ENCODE peak calls at places on chromosomes 11 and 22, in nine cellular contexts. Z, R, S, C, H, X, J, Y and O are unnamed samples. For H3K4me1, the result is how much of the 10 kb centered on the place peaks cover.

GRCh38 chr11:134901955-134902707 is 490.1 kb upstream of the B3GAT1 start:
- DNase-seq in X (no peak), C (no peak), Y (no peak), H (no peak), R (no peak), J (no peak), Z (no peak), S (no peak), O (no peak)

GRCh38 chr11:89487016-89487415 is 4.2 kb downstream of the NOX4 start:
- DNase-seq in R (no peak), J (no peak), C (no peak), Y (no peak), H (no peak), Z (no peak), S (no peak), X (no peak), O (no peak)

GRCh38 chr22:25212337-25212736 is 7.1 kb upstream of the CRYBB2 start:
- DNase-seq in Z (no peak), R (no peak), S (no peak), X (no peak), J (no peak), H (no peak), C (no peak), Y (no peak), O (no peak)

GRCh38 chr22:24424001-24424900 is 3.1 kb upstream of the ADORA2A start:
- DNase-seq in S (no peak), H (no peak), C (no peak), X (peak), R (no peak), J (no peak), Y (no peak), Z (no peak), O (no peak)

GRCh38 chr11:34278175-34278574 is 79.6 kb downstream of the ABTB2 start:
- DNase-seq in Z (no peak), J (no peak), S (no peak), C (no peak), Y (no peak), X (no peak), H (no peak), R (no peak), O (no peak)

GRCh38 chr11:46149342-46149741 is 28.1 kb upstream of the PHF21A start:
- DNase-seq in Z (no peak), R (no peak), Y (no peak), C (no peak), X (no peak), J (no peak), S (no peak), H (no peak), O (no peak)

GRCh38 chr22:49027122-49027670 is 800.5 kb downstream of the BRD1 start:
- DNase-seq in Y (no peak), X (peak), Z (no peak), R (no peak), C (no peak), H (peak), S (no peak), J (no peak), O (no peak)

GRCh38 chr11:91800208-91800914 is 424.3 kb upstream of the FAT3 start:
- DNase-seq in H (no peak), C (no peak), Y (no peak), J (no peak), S (no peak), Z (no peak), R (no peak), X (peak), O (no peak)

GRCh38 chr11:70470127-70470526 is 71.8 kb downstream of the CTTN start:
- DNase-seq in S (no peak), H (no peak), J (no peak), Z (no peak), X (no peak), R (peak), C (no peak), Y (no peak), O (no peak)

GRCh38 chr11:70815485-70815832 is 417.1 kb downstream of the CTTN start:
- DNase-seq in Z (no peak), Y (no peak), J (no peak), H (no peak), S (no peak), C (no peak), R (no peak), X (peak), O (no peak)

GRCh38 chr11:61049066-61049382 is 53.3 kb upstream of the CD5 start:
- DNase-seq in R (no peak), Z (no peak), Y (no peak), J (no peak), H (no peak), S (no peak), C (no peak), X (no peak), O (no peak)

GRCh38 chr11:134815404-134815803 is 403.4 kb upstream of the B3GAT1 start:
- DNase-seq in C (no peak), S (no peak), J (no peak), H (no peak), R (no peak), Z (no peak), X (no peak), Y (no peak), O (no peak)

GRCh38 chr11:4851033-4851432 is 2.0 kb upstream of the OR51S1 start:
- DNase-seq in S (no peak), H (no peak), X (no peak), Y (no peak), C (peak), J (no peak), R (peak), Z (no peak), O (no peak)

GRCh38 chr11:74237541-74237940 is 66.5 kb downstream of the PPME1 start:
- DNase-seq in Z (no peak), S (no peak), X (no peak), R (no peak), Y (no peak), C (no peak), J (no peak), H (no peak), O (no peak)

GRCh38 chr22:47322854-47323253 is 560.4 kb downstream of the TBC1D22A start:
- DNase-seq in J (no peak), S (no peak), C (no peak), X (no peak), H (no peak), R (no peak), Z (no peak), Y (no peak), O (no peak)

GRCh38 chr22:39129081-39129480 is 23.4 kb downstream of the CBX7 start:
- DNase-seq in X (no peak), Y (no peak), S (peak), J (no peak), H (no peak), R (no peak), C (no peak), Z (no peak), O (no peak)

GRCh38 chr11:67295846-67296245 is 6.7 kb downstream of the ANKRD13D start:
- DNase-seq in S (no peak), Y (no peak), Z (no peak), X (no peak), R (no peak), H (no peak), J (no peak), C (no peak), O (no peak)

DNA sequence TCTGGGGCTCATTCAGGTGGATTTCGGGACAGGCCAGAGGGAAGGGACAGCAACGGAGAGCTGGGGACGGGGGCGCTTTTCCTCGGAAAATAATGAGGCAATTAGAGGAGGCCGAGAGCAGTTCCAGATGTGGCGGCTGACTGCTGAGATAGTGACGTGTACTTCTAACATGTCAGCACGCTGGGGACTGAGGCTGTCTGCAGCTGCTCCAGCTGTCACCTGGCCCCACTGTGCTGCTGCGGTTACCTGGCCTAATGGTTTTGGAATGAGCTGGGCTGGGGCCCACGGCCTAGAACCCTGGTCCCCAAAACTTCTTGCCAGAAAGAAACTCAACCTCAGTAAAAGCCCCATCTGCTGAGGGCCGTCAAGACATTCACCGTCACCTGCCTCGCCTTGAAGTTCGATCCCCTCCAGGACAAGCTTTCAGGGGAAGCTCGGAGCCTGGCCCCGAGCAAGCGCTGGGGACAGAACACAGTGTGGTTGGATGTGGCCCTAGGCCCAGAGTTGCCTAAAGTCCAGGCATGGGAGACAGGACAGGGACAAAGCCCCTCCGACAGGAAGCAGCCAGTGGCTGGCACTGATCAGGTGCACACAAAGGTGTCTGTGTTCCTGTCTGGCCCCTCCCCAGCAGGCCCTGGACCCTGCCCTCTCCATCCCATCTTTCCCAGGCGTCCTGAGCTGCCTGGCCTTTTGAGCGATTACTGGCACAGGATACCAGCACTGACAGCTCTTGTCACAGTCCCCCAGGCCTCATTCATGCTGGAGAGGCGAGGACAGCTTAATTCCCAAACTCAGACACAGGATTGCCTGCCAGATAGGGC is 22.1 kb downstream of the RPUSD4 start:
- DNase-seq in C (no peak), Z (no peak), X (no peak), H (no peak), R (no peak), Y (no peak), S (peak), J (no peak), O (no peak)
- H3K4me1 ChIP-seq in C (under half), Z (under half), X (under half), H (under half), R (under half), Y (under half), S (half or more), J (under half), O (under half)

GRCh38 chr22:31451709-31452571 is 37.7 kb downstream of the EIF4ENIF1 start:
- DNase-seq in J (peak), C (no peak), R (peak), S (peak), Z (no peak), X (no peak), H (no peak), Y (no peak), O (no peak)
- TF ChIP-seq CTCF in J (no peak), C (peak), R (peak), S (peak), Z (peak), X (peak), H (peak), Y (peak), O (peak)

DNA sequence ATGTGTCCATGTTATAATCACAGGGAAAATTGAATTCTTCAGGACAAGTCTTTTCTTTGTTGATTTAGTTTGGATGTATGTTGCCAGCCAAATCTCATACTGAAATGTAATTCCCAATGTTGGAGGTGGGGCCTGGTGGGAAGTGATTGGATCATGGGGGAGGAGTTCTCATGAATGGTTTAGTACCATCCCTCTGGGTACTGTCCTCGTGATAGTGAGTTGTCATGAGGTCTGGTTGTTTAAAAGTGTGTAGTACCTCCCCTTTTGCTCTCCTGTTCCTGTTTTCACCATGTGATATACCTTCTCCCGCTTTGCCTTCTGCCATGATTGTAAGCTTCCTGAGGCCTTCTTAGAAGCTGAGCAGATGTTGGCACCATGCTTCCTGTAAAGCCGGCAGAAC is 100.3 kb downstream of the CCDC81 start:
- DNase-seq in Y (no peak), J (no peak), S (no peak), X (no peak), Z (no peak), R (no peak), C (no peak), H (no peak), O (no peak)
- H3K27ac ChIP-seq in Y (no peak), J (no peak), S (no peak), X (no peak), Z (peak), R (no peak), C (peak), H (peak), O (no peak)

GRCh38 chr11:12233602-12233925 is 123.2 kb downstream of the MICAL2 start:
- DNase-seq in Z (no peak), J (no peak), R (peak), C (no peak), X (no peak), Y (no peak), H (no peak), S (no peak), O (no peak)

GRCh38 chr11:12232819-12233601 is 122.6 kb downstream of the MICAL2 start:
- DNase-seq in Z (no peak), S (no peak), H (no peak), Y (no peak), X (no peak), R (peak), C (no peak), J (no peak), O (no peak)

GRCh38 chr11:12235549-12235944 is 125.2 kb downstream of the MICAL2 start:
- DNase-seq in H (no peak), Y (no peak), J (no peak), X (no peak), Z (no peak), C (no peak), R (peak), S (peak), O (no peak)

GRCh38 chr11:12235080-12235479 is 124.7 kb downstream of the MICAL2 start:
- DNase-seq in Y (no peak), S (no peak), H (no peak), R (no peak), J (no peak), X (no peak), C (no peak), Z (no peak), O (no peak)

GRCh38 chr11:12234216-12234615 is 123.8 kb downstream of the MICAL2 start:
- DNase-seq in J (no peak), Y (no peak), X (no peak), Z (no peak), H (no peak), C (no peak), S (no peak), R (peak), O (no peak)
- H3K4me1 ChIP-seq in J (under half), Y (under half), X (under half), Z (under half), H (under half), C (under half), S (under half), R (under half), O (under half)

DNA sequence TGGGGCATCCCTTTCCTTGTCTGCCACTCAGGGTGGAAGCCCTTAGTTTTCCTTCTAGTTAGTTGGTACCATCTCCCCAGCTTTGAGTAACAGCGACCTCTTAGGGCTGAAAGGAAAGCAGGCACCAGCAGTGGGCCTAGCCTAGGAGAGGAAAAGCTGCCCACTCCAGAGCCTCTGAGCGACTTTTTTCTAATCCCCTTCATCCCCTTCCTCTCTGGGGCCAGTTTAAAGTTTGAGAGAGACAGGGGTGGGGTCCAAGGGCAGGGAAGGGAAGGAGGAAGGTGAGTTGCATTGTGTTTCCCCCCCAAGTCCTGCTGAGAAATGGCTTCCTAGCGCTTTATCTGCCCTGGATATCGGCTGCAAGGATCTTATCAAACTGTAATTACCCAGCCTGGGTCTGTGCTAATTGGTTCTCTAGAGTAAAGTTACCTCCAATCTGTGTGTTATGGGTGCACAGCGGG is 573.9 kb upstream of the CADM1 start:
- DNase-seq in R (no peak), X (no peak), S (peak), Z (no peak), H (no peak), Y (no peak), J (no peak), C (no peak), O (no peak)
- TF ChIP-seq CTCF in R (peak), X (peak), S (peak), Z (no peak), H (no peak), Y (no peak), J (no peak), C (peak), O (no peak)

GRCh38 chr11:96067160-96067559 is 143.3 kb upstream of the MTMR2 start:
- DNase-seq in R (no peak), H (no peak), S (no peak), C (no peak), X (no peak), Y (no peak), Z (no peak), J (no peak), O (no peak)
- H3K27ac ChIP-seq in R (no peak), H (no peak), S (no peak), C (no peak), X (no peak), Y (no peak), Z (no peak), J (no peak), O (no peak)

GRCh38 chr11:103907548-103908455 is 128.6 kb upstream of the DDI1 start:
- DNase-seq in S (no peak), J (no peak), Y (no peak), Z (no peak), R (peak), C (no peak), H (no peak), X (no peak), O (no peak)
- H3K4me1 ChIP-seq in S (under half), J (under half), Y (under half), Z (under half), R (under half), C (under half), H (under half), X (under half), O (under half)

GRCh38 chr11:131889760-131890620 is 519.6 kb downstream of the NTM start:
- DNase-seq in R (peak), S (no peak), Z (no peak), J (no peak), Y (no peak), C (no peak), H (no peak), X (no peak), O (no peak)
- TF ChIP-seq CTCF in R (no peak), S (no peak), Z (no peak), J (no peak), Y (no peak), C (no peak), H (no peak), X (no peak), O (no peak)